ENCODE peak calls at places on chromosomes 1 and 21, in six cellular contexts. D is endothelial cell of umbilical vein, V is Karpas-422, Z is kidney, F is MM.1S, E is PC-3. T is an unnamed sample.

GRCh38 chr1:220222939-220223338 is 49.3 kb downstream of the RAB3GAP2 start:
- DNase-seq in D (no peak), V (no peak), Z (no peak), F (no peak), E (no peak), T (no peak)

GRCh38 chr1:226181996-226182714 is 4.4 kb downstream of the ACBD3 start:
- DNase-seq in D (peak), V (peak), Z (no peak), F (no peak), E (peak), T (peak)

GRCh38 chr1:23959461-23960290 is at the start of gene PNRC2:
- DNase-seq in D (peak), V (peak), Z (peak), F (peak), E (peak), T (peak)

GRCh38 chr1:15436881-15437449 is 1.3 kb upstream of the CTRC start:
- DNase-seq in D (no peak), V (no peak), Z (no peak), F (no peak), E (no peak), T (no peak)

GRCh38 chr1:220962031-220962751 is 82.9 kb downstream of the HLX start:
- DNase-seq in D (no peak), V (no peak), Z (no peak), F (no peak), E (peak), T (no peak)

GRCh38 chr21:41653243-41653943 is 113.5 kb downstream of the RIPK4 start:
- DNase-seq in D (no peak), V (no peak), Z (no peak), F (no peak), E (no peak), T (no peak)

GRCh38 chr1:25906644-25907300 is 553 bp upstream of the STMN1 start:
- DNase-seq in D (no peak), V (no peak), Z (no peak), F (no peak), E (peak), T (peak)

GRCh38 chr1:42703888-42704464 is 21.8 kb downstream of the YBX1 start:
- DNase-seq in D (no peak), V (no peak), Z (no peak), F (no peak), E (no peak), T (no peak)

GRCh38 chr1:82979593-82980230 is 1019.2 kb downstream of the TTLL7 start:
- DNase-seq in D (no peak), V (peak), Z (no peak), F (peak), E (no peak), T (no peak)

DNA sequence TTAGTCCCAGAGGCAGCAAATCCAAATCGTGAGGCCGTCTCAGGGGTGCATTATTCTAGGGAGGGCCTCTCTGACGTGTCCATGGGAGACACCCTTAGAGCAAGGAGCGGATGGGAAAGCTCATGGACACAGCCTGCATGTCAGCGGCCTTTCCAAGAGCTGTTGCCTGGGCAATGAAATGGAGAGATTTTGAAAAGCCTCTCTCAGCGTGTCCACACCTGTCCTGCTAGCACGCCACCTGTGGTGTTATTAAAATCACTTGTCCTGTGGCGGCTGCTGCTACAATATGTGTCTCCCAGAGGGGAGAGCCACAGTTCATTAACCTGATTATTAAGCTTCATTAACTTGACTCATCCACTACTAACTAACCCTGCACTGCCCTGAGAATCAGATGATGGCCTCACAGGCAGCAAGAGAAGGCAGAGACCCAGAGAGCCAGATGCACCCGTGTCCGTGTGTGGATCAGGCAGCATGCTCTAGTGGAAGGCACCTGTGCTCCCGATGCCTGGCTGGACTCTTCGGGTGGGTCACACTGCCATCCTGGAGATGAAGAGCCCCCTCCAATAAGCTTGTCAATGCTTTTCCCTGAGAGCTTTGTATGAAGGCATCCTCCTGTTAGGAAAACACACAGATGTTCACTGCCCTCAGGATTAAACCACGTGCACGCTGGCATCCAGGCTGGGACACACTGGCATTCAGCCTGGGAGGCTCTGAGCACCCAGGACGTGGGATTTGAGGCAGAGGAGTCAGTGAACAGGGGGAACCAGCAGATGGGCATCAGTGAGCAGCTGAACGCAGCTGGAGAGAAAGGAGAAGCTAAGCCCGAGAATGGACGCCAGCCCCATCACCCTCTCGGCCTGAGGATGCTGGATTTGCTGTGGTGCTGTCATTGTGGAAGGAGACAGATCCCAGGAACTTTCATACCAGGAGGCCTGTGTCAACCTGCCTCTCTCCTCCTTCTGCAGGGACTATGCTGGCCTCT is 133.1 kb downstream of the PGBD5 start:
- DNase-seq in D (no peak), V (no peak), Z (no peak), F (no peak), E (no peak), T (peak)
- H3K9ac ChIP-seq in D (no peak), V (no peak), Z (no peak), F (no peak), E (no peak), T (no peak)

DNA sequence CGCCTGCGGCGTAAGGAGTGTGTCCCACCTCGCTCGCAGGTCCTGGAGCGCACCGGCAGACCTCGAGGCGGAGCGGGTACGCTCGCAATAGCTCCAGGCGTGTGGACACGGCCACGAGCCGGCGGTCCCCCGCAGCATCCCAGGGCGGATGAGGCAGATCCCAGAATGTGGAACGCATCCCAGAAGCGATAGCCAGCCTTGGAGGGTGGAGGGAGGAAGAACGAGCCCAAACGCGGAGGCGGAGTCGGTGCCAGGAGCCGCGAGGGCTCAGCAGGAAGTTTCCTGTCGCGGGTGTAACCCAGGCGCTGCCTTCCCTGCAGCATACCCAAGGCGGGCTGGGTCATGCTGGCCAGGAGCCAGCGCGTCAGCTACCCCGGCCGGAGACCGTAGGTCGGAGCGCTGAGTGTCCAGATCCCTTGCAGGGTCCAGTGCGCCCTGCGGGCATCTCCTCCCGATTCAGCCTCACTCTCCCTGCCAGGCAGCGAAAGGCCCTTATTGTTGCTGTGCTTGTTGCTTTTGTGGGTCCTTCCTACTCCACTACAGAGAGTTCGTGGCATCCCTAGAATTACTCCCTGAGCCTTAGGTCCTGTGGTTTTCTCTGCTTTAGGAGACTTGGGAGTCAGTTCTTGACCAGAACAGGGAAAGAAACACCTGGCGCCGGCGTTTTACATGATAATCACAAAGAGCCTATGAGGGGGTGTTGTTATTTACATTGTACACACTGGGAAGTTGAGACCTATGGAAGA is 27.7 kb downstream of the STYXL2 start:
- DNase-seq in D (peak), V (no peak), Z (peak), F (no peak), E (peak), T (peak)
- H3K4me3 ChIP-seq in D (no peak), V (no peak), Z (peak), F (no peak), E (peak), T (peak)

DNA sequence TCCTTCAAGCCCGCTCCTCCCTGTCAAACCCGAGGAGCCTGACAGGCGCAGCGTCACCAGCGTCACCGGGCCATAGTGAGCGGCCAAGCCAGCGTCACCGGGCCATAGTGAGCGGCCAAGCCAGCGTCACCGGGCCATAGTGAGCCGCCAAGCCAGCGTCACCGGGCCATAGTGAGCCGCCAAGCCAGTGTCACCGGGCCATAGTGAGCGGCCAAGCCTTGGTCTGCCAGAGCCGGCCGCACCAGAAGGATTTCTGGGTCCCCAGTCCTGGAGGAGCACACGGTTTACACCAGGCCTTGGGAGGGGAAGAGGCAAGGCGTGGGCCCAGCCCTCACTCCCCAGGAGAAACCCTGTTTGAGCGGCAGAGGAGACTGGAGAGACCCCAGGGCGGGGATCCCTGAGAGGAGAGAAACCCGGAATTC is 39.8 kb upstream of the COL18A1 start:
- DNase-seq in D (no peak), V (no peak), Z (peak), F (no peak), E (no peak), T (no peak)
- H3K27ac ChIP-seq in D (peak), V (no peak), Z (peak), F (no peak), E (peak), T (no peak)

GRCh38 chr1:218284377-218284916 is 646 bp upstream of the RRP15 start:
- DNase-seq in D (no peak), V (no peak), Z (peak), F (no peak), E (peak), T (no peak)
- H3K9ac ChIP-seq in D (peak), V (peak), Z (no peak), F (peak), E (peak), T (peak)

DNA sequence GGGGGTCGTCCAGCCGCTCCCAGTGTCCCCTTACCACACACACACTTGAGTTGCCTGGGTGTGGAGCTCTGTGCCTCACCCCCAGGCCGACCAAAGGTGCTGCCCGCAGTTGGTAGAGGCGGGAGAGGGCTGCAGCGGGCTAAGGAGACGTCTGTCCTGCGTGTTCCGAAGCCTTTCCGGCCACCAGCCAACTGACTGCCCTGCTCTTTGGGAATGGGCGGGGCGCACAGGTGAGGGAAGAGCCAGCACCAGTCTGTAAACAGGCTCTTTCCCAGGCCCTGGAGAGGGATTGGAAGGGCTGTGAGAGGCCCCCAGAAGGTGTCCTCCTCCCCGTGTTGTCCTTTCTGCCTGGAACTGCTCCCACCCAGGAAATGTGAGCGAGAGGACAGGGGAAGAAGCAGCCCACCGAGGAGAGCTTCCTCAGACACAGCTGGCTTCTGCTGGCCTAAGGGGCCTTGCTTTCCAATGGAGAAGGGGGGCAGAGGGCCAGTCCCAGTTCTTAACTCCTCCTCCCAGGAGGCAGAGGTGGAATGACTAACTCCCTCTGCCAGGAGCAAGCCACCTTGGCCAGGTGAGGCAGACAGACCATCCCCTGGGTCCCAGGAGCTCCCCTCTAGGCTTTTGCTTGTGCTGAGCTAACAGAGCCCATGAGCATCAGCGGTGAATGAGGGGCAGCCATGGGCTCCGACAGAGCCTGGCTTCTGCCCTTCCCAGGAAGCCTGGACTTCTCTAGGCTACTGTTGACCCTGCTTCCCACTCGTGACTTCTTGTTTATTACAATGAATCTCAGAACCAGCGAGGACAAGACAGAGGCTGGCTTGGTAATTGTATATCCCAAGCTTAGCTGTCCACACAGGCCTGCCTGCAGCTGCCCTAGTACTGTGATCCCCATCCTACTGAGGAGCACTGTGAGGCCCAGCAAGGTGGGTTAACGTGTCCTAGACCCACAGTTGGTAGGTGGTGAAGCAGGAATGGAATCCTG is 158.1 kb upstream of the COA6 start:
- DNase-seq in D (no peak), V (no peak), Z (no peak), F (no peak), E (no peak), T (peak)
- H3K4me3 ChIP-seq in D (no peak), V (no peak), Z (no peak), F (no peak), E (peak), T (peak)

GRCh38 chr1:30974536-30974935 is 66.0 kb upstream of the SDC3 start:
- DNase-seq in D (no peak), V (no peak), Z (no peak), F (no peak), E (no peak), T (peak)

GRCh38 chr1:30977511-30977910 is 69.0 kb upstream of the SDC3 start:
- DNase-seq in D (no peak), V (no peak), Z (no peak), F (peak), E (no peak), T (no peak)

GRCh38 chr1:30975217-30975616 is 66.7 kb upstream of the SDC3 start:
- DNase-seq in D (no peak), V (no peak), Z (no peak), F (no peak), E (no peak), T (no peak)

GRCh38 chr1:30977105-30977504 is 68.5 kb upstream of the SDC3 start:
- DNase-seq in D (no peak), V (no peak), Z (no peak), F (peak), E (peak), T (no peak)

GRCh38 chr1:30976143-30976542 is 67.6 kb upstream of the SDC3 start:
- DNase-seq in D (peak), V (peak), Z (no peak), F (no peak), E (no peak), T (no peak)
- H3K27ac ChIP-seq in D (no peak), V (peak), Z (no peak), F (no peak), E (no peak), T (no peak)

GRCh38 chr1:156640842-156641706 is 843 bp upstream of the BCAN start:
- DNase-seq in D (no peak), V (no peak), Z (peak), F (no peak), E (no peak), T (no peak)
- H3K9ac ChIP-seq in D (no peak), V (no peak), Z (no peak), F (no peak), E (no peak), T (no peak)

GRCh38 chr1:58779059-58779754 is 4.6 kb downstream of the JUN start:
- DNase-seq in D (peak), V (no peak), Z (no peak), F (no peak), E (no peak), T (no peak)

GRCh38 chr1:58781541-58782307 is 2.1 kb downstream of the JUN start:
- DNase-seq in D (peak), V (no peak), Z (peak), F (peak), E (peak), T (peak)

GRCh38 chr1:58778593-58778992 is 5.3 kb downstream of the JUN start:
- DNase-seq in D (no peak), V (no peak), Z (no peak), F (no peak), E (no peak), T (no peak)

GRCh38 chr1:58780586-58781452 is 3.0 kb downstream of the JUN start:
- DNase-seq in D (peak), V (no peak), Z (no peak), F (no peak), E (no peak), T (no peak)

DNA sequence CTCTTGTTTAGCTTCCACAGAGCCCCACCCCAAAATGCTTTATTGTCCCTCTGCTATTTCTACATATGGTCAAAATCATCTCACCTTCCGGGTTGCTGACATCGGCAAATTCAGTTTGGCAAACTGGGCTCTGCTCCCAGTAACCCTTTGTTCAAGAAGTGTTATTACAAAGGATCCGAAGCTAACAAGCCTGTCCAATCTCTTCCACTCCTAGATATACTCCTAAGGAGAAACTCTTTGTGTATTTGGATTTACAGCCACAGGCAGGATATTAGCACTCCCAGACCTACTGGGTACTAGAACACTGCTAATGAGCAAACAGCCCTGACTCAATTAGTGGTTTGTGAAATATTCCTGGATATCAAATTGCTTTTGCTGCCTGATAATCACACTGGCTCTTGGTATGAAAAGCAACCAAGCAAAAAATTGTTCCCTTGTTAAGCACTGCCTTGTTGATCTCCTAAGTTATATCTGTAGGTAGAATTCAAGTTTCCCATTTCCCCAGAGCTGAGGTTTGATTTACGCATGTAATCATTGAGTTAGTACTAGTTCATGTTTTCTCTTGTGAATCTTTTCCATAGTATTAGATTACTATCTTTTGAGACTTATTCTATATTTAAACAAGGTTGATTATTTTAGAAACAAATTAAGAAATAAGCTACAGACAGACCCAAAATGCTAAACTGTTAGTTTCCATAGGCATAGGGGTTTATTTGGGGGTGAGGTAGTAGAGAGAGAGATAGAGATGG is 3.8 kb downstream of the JUN start:
- DNase-seq in D (peak), V (no peak), Z (no peak), F (no peak), E (peak), T (no peak)
- H3K4me3 ChIP-seq in D (no peak), V (no peak), Z (peak), F (no peak), E (peak), T (no peak)